ENCODE peak calls at places on chromosomes 4 and X, in four cellular contexts. B is heart left ventricle, U is ovary, O is IMR-90. H is an unnamed sample.

GRCh38 chrX:53282313-53282712 is 929 bp upstream of the IQSEC2 start:
- DNase-seq in B (no peak), U (peak; percentile 34), O (no peak), H (peak; percentile 45)

GRCh38 chr4:74374561-74375327 is 9.8 kb downstream of the EREG start:
- DNase-seq in B (no peak), U (no peak), O (peak; percentile 75), H (no peak)

GRCh38 chr4:140252144-140252741 is 98.3 kb upstream of the MAML3 start:
- DNase-seq in B (no peak), U (peak; percentile 34), O (no peak), H (peak; percentile 65)

GRCh38 chr4:118281611-118282442 is 71.0 kb downstream of the PRSS12 start:
- DNase-seq in B (no peak), U (peak; percentile 37), O (peak; percentile 63), H (no peak)

GRCh38 chrX:11445540-11445939 is 152.3 kb downstream of the AMELX start:
- DNase-seq in B (no peak), U (no peak), O (no peak), H (no peak)

GRCh38 chr4:123553279-123553678 is 156.7 kb downstream of the SPRY1 start:
- DNase-seq in B (no peak), U (no peak), O (no peak), H (no peak)

GRCh38 chrX:30513284-30513683 is 64.3 kb downstream of the TASL start:
- DNase-seq in B (no peak), U (no peak), O (no peak), H (no peak)

GRCh38 chr4:42787071-42787463 is 105.4 kb upstream of the GRXCR1 start:
- DNase-seq in B (no peak), U (no peak), O (no peak), H (no peak)

GRCh38 chrX:149398027-149398426 is 107.1 kb downstream of the IDS start:
- DNase-seq in B (no peak), U (no peak), O (no peak), H (no peak)

GRCh38 chr4:16900325-16900724 is 1.9 kb upstream of the LDB2 start:
- DNase-seq in B (no peak), U (no peak), O (no peak), H (no peak)

GRCh38 chr4:16896871-16897270 is 1.6 kb downstream of the LDB2 start:
- DNase-seq in B (no peak), U (no peak), O (peak; percentile 86), H (no peak)

GRCh38 chr4:16897991-16898827 is at the start of gene LDB2:
- DNase-seq in B (peak; percentile 79), U (peak; percentile 81), O (peak; percentile 88), H (peak; percentile 77)

GRCh38 chr4:16894406-16894805 is 4.0 kb downstream of the LDB2 start:
- DNase-seq in B (no peak), U (no peak), O (peak; percentile 47), H (no peak)

GRCh38 chr4:16897351-16897750 is 1.1 kb downstream of the LDB2 start:
- DNase-seq in B (no peak), U (no peak), O (peak; percentile 30), H (no peak)
- H3K4me3 ChIP-seq in B (peak overlapping the region; percentile 56), U (peak overlapping the region; percentile 40), O (peak overlapping the region; percentile 46), H (peak overlapping the region; percentile 66)

GRCh38 chr4:5824635-5825034 is 68.3 kb downstream of the CRMP1 start:
- DNase-seq in B (no peak), U (no peak), O (peak; percentile 51), H (no peak)
- TF ChIP-seq POLR2A in B (no peak), U (no peak), O (no peak), H (no peak)

GRCh38 chr4:185730849-185731608 is 81.0 kb downstream of the SORBS2 start:
- DNase-seq in B (no peak), U (peak; percentile 53), O (no peak), H (no peak)
- H3K4me1 ChIP-seq in B (no peaks in the 10 kb centered on the region), U (peaks cover 5% of the 10 kb centered on the region), O (peaks cover 4% of the 10 kb centered on the region), H (no peaks in the 10 kb centered on the region)

GRCh38 chrX:47561653-47562151 is 697 bp downstream of the ARAF start:
- DNase-seq in B (no peak), U (no peak), O (no peak), H (no peak)

GRCh38 chrX:47558436-47558835 is 2.6 kb upstream of the ARAF start:
- DNase-seq in B (no peak), U (no peak), O (no peak), H (no peak)

GRCh38 chrX:47560831-47561652 is at the start of gene ARAF:
- DNase-seq in B (peak; percentile 98), U (peak; percentile 98), O (peak; percentile 99), H (peak; percentile 98)

GRCh38 chrX:47560179-47560830 is 700 bp upstream of the ARAF start:
- DNase-seq in B (no peak), U (peak; percentile 20), O (peak; percentile 34), H (no peak)

GRCh38 chrX:47556045-47556623 is 4.9 kb upstream of the ARAF start:
- DNase-seq in B (peak; percentile 94), U (peak; percentile 92), O (peak; percentile 92), H (peak; percentile 94)
- H3K4me3 ChIP-seq in B (peak overlapping the region; percentile 61), U (peak overlapping the region; percentile 34), O (peak overlapping the region; percentile 56), H (peak overlapping the region; percentile 42)

DNA sequence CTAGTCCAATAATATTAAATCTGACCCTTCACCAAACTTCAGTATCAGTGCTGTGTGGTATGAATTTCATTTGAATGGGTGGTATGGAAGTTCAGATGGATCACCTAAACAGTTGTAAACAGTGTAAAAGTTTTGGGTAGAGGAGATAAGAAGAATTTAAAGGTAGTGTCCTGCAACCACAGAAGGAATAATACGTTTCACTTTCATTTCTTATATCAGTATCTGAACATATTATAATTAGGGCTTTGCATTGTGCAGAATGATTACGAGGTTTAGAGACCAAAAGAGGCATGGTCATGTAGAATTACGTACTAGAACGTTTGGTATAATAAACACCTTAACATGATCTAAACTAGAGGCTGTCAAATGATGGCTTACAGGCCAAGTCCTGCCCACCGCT is 116.1 kb downstream of the PDLIM5 start:
- DNase-seq in B (no peak), U (no peak), O (no peak), H (no peak)
- TF ChIP-seq POLR2A in B (no peak), U (no peak), O (no peak), H (no peak)

H was measured in uterus.